ENCODE peak calls at places on chromosomes 4 and X, in six cellular contexts. M is A549, U is H1, Z is glutamatergic neuron, L is right lobe of liver, F is GM13977. V is an unnamed sample.
A peak's percentile ranks its signal among the peaks of the same experiment; 100 is the strongest.

GRCh38 chr4:93147524-93148212 is 680.9 kb upstream of the ATOH1 start:
- DNase-seq in M (no peak), U (no peak), Z (no peak), L (no peak), F (no peak), V (no peak)

GRCh38 chrX:38482183-38482582 is 79.2 kb upstream of the TSPAN7 start:
- DNase-seq in M (no peak), U (no peak), Z (no peak), L (no peak), F (no peak), V (no peak)

GRCh38 chrX:108033890-108034289 is 11.0 kb upstream of the VSIG1 start:
- DNase-seq in M (no peak), U (no peak), Z (no peak), L (no peak), F (no peak), V (no peak)

GRCh38 chrX:16258936-16259335 is 91.7 kb downstream of the MAGEB17 start:
- DNase-seq in M (no peak), U (no peak), Z (no peak), L (no peak), F (no peak), V (no peak)

GRCh38 chrX:15301924-15302323 is 13.5 kb downstream of the ASB11 start:
- DNase-seq in M (no peak), U (no peak), Z (no peak), L (peak; percentile 44), F (no peak), V (no peak)

GRCh38 chrX:47169726-47170515 is 23.7 kb upstream of the UBA1 start:
- DNase-seq in M (no peak), U (no peak), Z (no peak), L (no peak), F (no peak), V (no peak)

GRCh38 chr4:123452585-123452984 is 56.0 kb downstream of the SPRY1 start:
- DNase-seq in M (peak; percentile 11), U (no peak), Z (no peak), L (no peak), F (no peak), V (no peak)

GRCh38 chr4:21451032-21451431 is 497.5 kb downstream of the KCNIP4 start:
- DNase-seq in M (no peak), U (no peak), Z (no peak), L (no peak), F (no peak), V (no peak)

GRCh38 chr4:56861365-56861764 is 39.9 kb upstream of the SPINK2 start:
- DNase-seq in M (no peak), U (no peak), Z (no peak), L (no peak), F (no peak), V (no peak)

GRCh38 chrX:56232221-56233082 is at the start of gene KLF8:
- DNase-seq in M (no peak), U (peak; percentile 56), Z (peak; percentile 29), L (no peak), F (peak; percentile 48), V (no peak)

GRCh38 chrX:108199691-108200090 is 108.1 kb downstream of the ATG4A start:
- DNase-seq in M (peak; percentile 44), U (peak; percentile 50), Z (peak; percentile 24), L (no peak), F (no peak), V (no peak)

GRCh38 chr4:159070742-159071141 is 32.1 kb upstream of the RAPGEF2 start:
- DNase-seq in M (no peak), U (no peak), Z (no peak), L (no peak), F (no peak), V (no peak)

GRCh38 chr4:42816189-42816588 is 76.3 kb upstream of the GRXCR1 start:
- DNase-seq in M (no peak), U (no peak), Z (no peak), L (no peak), F (no peak), V (no peak)

GRCh38 chrX:129701624-129702069 is 37.1 kb upstream of the XPNPEP2 start:
- DNase-seq in M (no peak), U (no peak), Z (no peak), L (no peak), F (no peak), V (no peak)

GRCh38 chr4:72971572-72971971 is 97.9 kb downstream of the COX18 start:
- DNase-seq in M (peak; percentile 58), U (no peak), Z (no peak), L (no peak), F (no peak), V (no peak)

GRCh38 chr4:8830611-8831200 is 40.9 kb downstream of the HMX1 start:
- DNase-seq in M (no peak), U (peak; percentile 28), Z (no peak), L (peak; percentile 23), F (no peak), V (no peak)

GRCh38 chr4:79959652-79960051 is 113.4 kb downstream of the ANTXR2 start:
- DNase-seq in M (no peak), U (no peak), Z (no peak), L (no peak), F (no peak), V (no peak)

GRCh38 chr4:14434483-14434882 is 567.8 kb upstream of the CPEB2 start:
- DNase-seq in M (no peak), U (no peak), Z (no peak), L (no peak), F (no peak), V (no peak)

GRCh38 chr4:184150102-184150839 is 67.4 kb downstream of the ENPP6 start:
- DNase-seq in M (no peak), U (no peak), Z (no peak), L (peak; percentile 73), F (no peak), V (no peak)

GRCh38 chr4:15913631-15913970 is 24.9 kb downstream of the FGFBP1 start:
- DNase-seq in M (peak; percentile 72), U (no peak), Z (no peak), L (no peak), F (no peak), V (no peak)

GRCh38 chr4:76195326-76195725 is 18.3 kb downstream of the SCARB2 start:
- DNase-seq in M (no peak), U (no peak), Z (no peak), L (no peak), F (no peak), V (no peak)

GRCh38 chr4:2944882-2945526 is 18.2 kb downstream of the NOP14 start:
- DNase-seq in M (no peak), U (no peak), Z (no peak), L (peak; percentile 40), F (no peak), V (no peak)

GRCh38 chr4:20487852-20488251 is 212.4 kb upstream of the PACRGL start:
- DNase-seq in M (no peak), U (no peak), Z (no peak), L (no peak), F (no peak), V (no peak)

DNA sequence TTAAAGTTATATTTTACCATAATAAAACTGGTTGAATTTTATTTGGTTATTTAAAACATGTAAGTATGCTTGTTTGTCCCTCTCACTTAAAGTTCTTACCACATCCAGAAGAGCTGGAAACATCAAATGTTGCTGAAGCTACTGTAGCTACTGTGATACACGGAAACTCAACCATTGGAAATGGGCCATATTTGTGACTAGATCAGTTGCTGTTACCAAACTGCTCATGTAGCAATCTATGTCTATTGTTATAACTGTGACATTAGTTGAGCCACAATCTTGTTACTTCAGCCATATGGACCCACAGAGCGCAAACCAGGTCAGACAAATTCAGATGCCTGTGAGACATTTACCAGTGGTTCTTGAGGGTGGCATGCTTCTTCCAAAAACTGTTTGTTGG is 41.6 kb downstream of the NDNF start:
- DNase-seq in M (no peak), U (no peak), Z (no peak), L (no peak), F (no peak), V (no peak)
- TF ChIP-seq CTCF in M (no peak), U (no peak), Z (no peak), L (no peak), F (no peak), V (no peak)

DNA sequence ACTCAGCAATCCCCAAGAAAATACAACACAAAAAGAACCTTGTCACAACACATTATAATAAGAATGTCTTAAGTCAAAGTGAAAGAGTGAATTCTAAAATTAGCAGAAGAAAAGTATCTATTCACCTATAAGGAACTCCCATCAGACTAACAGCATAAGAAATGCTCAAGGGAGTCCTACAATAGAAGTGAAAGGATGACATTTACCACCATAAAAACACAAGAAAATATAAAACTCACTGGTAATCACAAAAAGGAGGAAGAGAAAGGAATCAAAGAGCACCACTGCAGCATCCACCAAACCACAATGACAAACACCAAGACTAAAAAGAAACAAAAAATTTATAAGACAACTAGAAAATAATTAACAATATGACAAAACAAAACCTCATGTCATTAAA is 257.0 kb upstream of the AGTR2 start:
- DNase-seq in M (no peak), U (no peak), Z (no peak), L (no peak), F (no peak), V (no peak)
- TF ChIP-seq CTCF in M (no peak), U (no peak), Z (no peak), L (no peak), F (no peak), V (no peak)

GRCh38 chrX:77162777-77163176 is 284.4 kb upstream of the FGF16 start:
- DNase-seq in M (no peak), U (no peak), Z (no peak), L (no peak), F (no peak), V (no peak)

DNA sequence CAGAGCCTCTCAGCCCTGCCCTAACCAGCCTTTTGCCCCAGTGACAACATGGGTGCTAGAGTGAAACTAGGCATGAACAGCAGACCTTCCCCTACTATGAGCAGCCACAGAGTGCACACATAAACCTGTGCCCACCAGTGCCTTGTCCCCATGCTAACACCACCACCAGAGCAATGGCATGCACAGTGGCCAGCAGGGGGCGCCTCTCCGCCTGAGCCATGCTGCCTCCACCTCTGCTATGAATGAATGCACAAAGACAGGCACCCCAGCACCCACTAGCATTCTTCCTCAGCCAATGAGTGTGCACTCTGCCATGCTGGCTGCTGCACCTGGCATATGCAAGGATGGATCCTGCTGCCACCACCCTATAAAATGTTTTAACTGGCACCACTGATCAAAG is 286.9 kb upstream of the FGF16 start:
- DNase-seq in M (peak; percentile 1), U (peak; percentile 74), Z (peak; percentile 29), L (no peak), F (no peak), V (no peak)
- TF ChIP-seq CTCF in M (no peak), U (peak; percentile 83), Z (no peak), L (peak; percentile 46), F (peak; percentile 56), V (peak; percentile 31)

DNA sequence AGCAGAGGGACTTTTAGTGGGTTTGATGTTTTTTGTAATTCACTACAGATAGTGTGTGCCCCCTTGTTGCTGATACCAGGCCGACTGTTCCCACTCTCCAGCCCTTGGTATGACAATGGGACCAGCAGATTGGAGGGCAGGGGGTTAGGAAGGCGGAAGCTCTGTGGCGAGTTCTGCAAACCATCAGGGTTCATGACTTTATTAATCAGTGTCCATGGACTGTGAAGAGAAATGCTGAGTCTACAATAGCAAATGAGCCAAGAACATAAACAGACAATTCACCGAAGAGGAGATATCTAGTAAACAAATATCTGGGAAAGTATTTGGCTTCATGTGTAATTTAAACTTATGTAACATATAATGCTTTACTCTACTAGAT is 169.2 kb downstream of the PTTG2 start:
- DNase-seq in M (no peak), U (no peak), Z (no peak), L (peak; percentile 56), F (no peak), V (no peak)
- TF ChIP-seq CTCF in M (no peak), U (no peak), Z (no peak), L (no peak), F (no peak), V (no peak)

GRCh38 chr4:107138433-107138832 is 102.3 kb upstream of the DKK2 start:
- DNase-seq in M (no peak), U (no peak), Z (no peak), L (no peak), F (no peak), V (no peak)
- TF ChIP-seq CTCF in M (no peak), U (no peak), Z (no peak), L (no peak), F (no peak), V (no peak)

V was measured in progenitor cell of endocrine pancreas.